ENCODE peak calls at places on chromosomes 2 and 18, in eight cellular contexts. G is HL-60; S is DMS 273 treated with DMSO at 0.1 percent for 48 hours; T is activated T-cell treated with anti-CD3 and anti-CD28 coated beads for 1 hour; O is stimulated activated naive CD8-positive, alpha-beta T cell treated with anti-CD3 and anti-CD28 coated beads, Interleukin-15, amount 100 ng/mL, for 72 hours; M is chondrocyte; V is uterus; X is cerebellum. A is an unnamed sample.
A peak's percentile ranks its signal among the peaks of the same experiment; 100 is the strongest.

GRCh38 chr2:230225486-230225885 is at the start of gene SP140:
- DNase-seq in T (peak; percentile 62), G (peak; percentile 72), X (no peak), M (no peak), S (no peak), O (peak; percentile 39), V (no peak), A (no peak)

GRCh38 chr18:10715791-10716190 is 190.0 kb downstream of the NAPG start:
- DNase-seq in V (no peak), T (no peak), M (no peak), X (no peak), S (no peak), O (no peak), G (no peak), A (peak; percentile 46)

GRCh38 chr2:61816480-61817355 is 37.1 kb downstream of the FAM161A start:
- DNase-seq in M (no peak), T (no peak), G (no peak), O (no peak), X (no peak), S (no peak), V (no peak), A (no peak)

GRCh38 chr2:96538487-96539214 is 2.1 kb downstream of the ARID5A start:
- DNase-seq in S (no peak), M (no peak), T (peak; percentile 87), V (peak; percentile 62), G (peak; percentile 79), X (no peak), O (peak; percentile 81), A (no peak)

GRCh38 chr18:23735021-23735464 is 45.8 kb downstream of the LAMA3 start:
- DNase-seq in O (no peak), G (no peak), S (no peak), V (no peak), X (no peak), T (no peak), M (no peak), A (peak; percentile 44)

GRCh38 chr2:134306521-134306920 is 52.6 kb downstream of the MGAT5 start:
- DNase-seq in T (no peak), X (no peak), M (no peak), G (no peak), O (no peak), S (no peak), V (no peak), A (no peak)

GRCh38 chr2:70371753-70372152 is 69.9 kb upstream of the FAM136A start:
- DNase-seq in G (no peak), T (no peak), S (no peak), X (no peak), V (no peak), O (no peak), M (no peak), A (no peak)

GRCh38 chr2:27645197-27645596 is 16.3 kb downstream of the GPN1 start:
- DNase-seq in T (no peak), O (no peak), G (no peak), V (no peak), X (no peak), M (no peak), S (no peak), A (no peak)

GRCh38 chr2:204665244-204665643 is 120.0 kb downstream of the PARD3B start:
- DNase-seq in X (no peak), V (no peak), T (no peak), G (no peak), M (no peak), S (no peak), O (no peak), A (no peak)

GRCh38 chr2:208619993-208620392 is 213.4 kb downstream of the PTH2R start:
- DNase-seq in M (no peak), O (no peak), S (no peak), X (no peak), V (no peak), T (no peak), G (no peak), A (no peak)

GRCh38 chr2:100012575-100012974 is 129.8 kb downstream of the AFF3 start:
- DNase-seq in V (no peak), G (no peak), O (no peak), M (no peak), S (no peak), T (no peak), X (no peak), A (no peak)

GRCh38 chr2:112924855-112925254 is 13.9 kb downstream of the IL37 start:
- DNase-seq in S (no peak), X (no peak), T (no peak), V (no peak), O (no peak), M (no peak), G (peak; percentile 14), A (peak; percentile 57)

GRCh38 chr2:238285653-238286082 is 2.7 kb downstream of the PER2 start:
- DNase-seq in V (peak; percentile 86), S (no peak), T (no peak), O (no peak), X (no peak), M (no peak), G (peak; percentile 47), A (peak; percentile 91)

GRCh38 chr2:179612108-179612507 is 249.3 kb downstream of the ZNF385B start:
- DNase-seq in M (no peak), O (no peak), T (no peak), X (no peak), S (no peak), V (no peak), G (no peak), A (no peak)

GRCh38 chr2:127320586-127321275 is 26.8 kb upstream of the ERCC3 start:
- DNase-seq in G (peak; percentile 40), O (no peak), M (no peak), X (no peak), S (no peak), T (no peak), V (no peak), A (no peak)

GRCh38 chr2:138708682-138709241 is 71.4 kb downstream of the NXPH2 start:
- DNase-seq in M (no peak), X (no peak), G (no peak), T (no peak), S (peak; percentile 18), V (no peak), O (no peak), A (no peak)